ENCODE peak calls at places on chromosomes 13 and 19, in six cellular contexts. C, D, Z, F, Y and I are unnamed samples.

GRCh38 chr13:94479559-94480095 is at the start of gene DCT:
- DNase-seq in C (no peak), Z (no peak), D (no peak), Y (no peak), F (no peak), I (no peak)

GRCh38 chr19:44855606-44856005 is 9.5 kb downstream of the NECTIN2 start:
- DNase-seq in Z (no peak), F (no peak), C (no peak), Y (no peak), D (no peak), I (no peak)

GRCh38 chr13:101127741-101128353 is 288.5 kb downstream of the NALCN start:
- DNase-seq in F (no peak), Z (no peak), D (no peak), Y (peak), C (no peak), I (no peak)

GRCh38 chr19:4589579-4590410 is 30.3 kb upstream of the SEMA6B start:
- DNase-seq in F (no peak), Y (no peak), Z (no peak), D (no peak), C (no peak), I (no peak)

GRCh38 chr19:49224856-49225255 is 67.3 kb downstream of the TRPM4 start:
- DNase-seq in C (no peak), D (no peak), F (peak), Z (no peak), Y (peak), I (no peak)

GRCh38 chr13:25738797-25739196 is 313.0 kb downstream of the SHISA2 start:
- DNase-seq in Z (no peak), Y (no peak), C (no peak), F (no peak), D (no peak), I (no peak)

GRCh38 chr13:67235265-67235664 is 5.1 kb upstream of the PCDH9 start:
- DNase-seq in Y (no peak), D (no peak), C (no peak), Z (no peak), F (no peak), I (no peak)

GRCh38 chr19:49151339-49152217 is 3.6 kb downstream of the HRC start:
- DNase-seq in F (peak), Y (no peak), D (no peak), C (no peak), Z (peak), I (no peak)

GRCh38 chr19:50460161-50460765 is 16.0 kb upstream of the EMC10 start:
- DNase-seq in F (no peak), Y (no peak), Z (peak), D (no peak), C (peak), I (peak)

GRCh38 chr19:38351865-38352395 is 16.3 kb downstream of the CATSPERG start:
- DNase-seq in Y (no peak), Z (no peak), D (no peak), F (no peak), C (no peak), I (no peak)

GRCh38 chr19:34808566-34808965 is 35.6 kb upstream of the ZNF599 start:
- DNase-seq in F (no peak), C (no peak), Y (no peak), D (no peak), Z (no peak), I (no peak)

GRCh38 chr13:31885994-31886393 is 145.6 kb upstream of the FRY start:
- DNase-seq in C (no peak), Y (peak), D (no peak), F (no peak), Z (no peak), I (no peak)

GRCh38 chr13:46817838-46818476 is 21.0 kb upstream of the ESD start:
- DNase-seq in F (no peak), Y (no peak), D (no peak), Z (no peak), C (no peak), I (no peak)

GRCh38 chr13:28429685-28430290 is 65.1 kb downstream of the FLT1 start:
- DNase-seq in Z (peak), Y (no peak), D (no peak), F (peak), C (peak), I (no peak)

GRCh38 chr13:87810391-87810801 is 139.2 kb downstream of the SLITRK5 start:
- DNase-seq in Y (peak), C (no peak), F (peak), Z (no peak), D (no peak), I (no peak)

GRCh38 chr19:39582442-39582841 is 19.9 kb upstream of the LGALS13 start:
- DNase-seq in C (no peak), Y (no peak), D (no peak), Z (no peak), F (no peak), I (no peak)

GRCh38 chr13:39998166-39998565 is 342.7 kb downstream of the COG6 start:
- DNase-seq in D (no peak), Y (no peak), C (no peak), Z (no peak), F (no peak), I (no peak)

GRCh38 chr13:111658150-111659100 is 338.0 kb downstream of the TEX29 start:
- DNase-seq in C (no peak), Y (no peak), Z (no peak), D (no peak), F (no peak), I (no peak)

GRCh38 chr13:96090240-96091101 is 564 bp downstream of the HS6ST3 start:
- DNase-seq in C (no peak), Z (no peak), D (no peak), F (no peak), Y (no peak), I (peak)